ENCODE peak calls at places on chromosomes 2 and 18, in four cellular contexts. One of them, this sample, is unnamed.

GRCh38 chr18:76633504-76634259 is 138.6 kb upstream of the ZNF516 start:
- DNase-seq in IMR-90: no peak
- DNase-seq in H9: no peak
- DNase-seq in mesenchymal stem cell: no peak
- DNase-seq in this sample: no peak

GRCh38 chr2:224202466-224202865 is 163.4 kb upstream of the SERPINE2 start:
- DNase-seq in IMR-90: no peak
- DNase-seq in H9: no peak
- DNase-seq in mesenchymal stem cell: no peak
- DNase-seq in this sample: no peak

GRCh38 chr2:151551556-151551955 is 141.9 kb downstream of the RIF1 start:
- DNase-seq in IMR-90: no peak
- DNase-seq in H9: no peak
- DNase-seq in mesenchymal stem cell: no peak
- DNase-seq in this sample: no peak

GRCh38 chr2:45965841-45966498 is 314.5 kb downstream of the PRKCE start:
- DNase-seq in IMR-90: no peak
- DNase-seq in H9: no peak
- DNase-seq in mesenchymal stem cell: no peak
- DNase-seq in this sample: no peak

GRCh38 chr18:51821610-51822009 is 518.4 kb upstream of the DCC start:
- DNase-seq in IMR-90: no peak
- DNase-seq in H9: no peak
- DNase-seq in mesenchymal stem cell: no peak
- DNase-seq in this sample: no peak

GRCh38 chr2:97714084-97714949 is 941 bp downstream of the ZAP70 start:
- DNase-seq in IMR-90: no peak
- DNase-seq in H9: no peak
- DNase-seq in mesenchymal stem cell: no peak
- DNase-seq in this sample: no peak

GRCh38 chr2:238657132-238658053 is 190.5 kb upstream of the TWIST2 start:
- DNase-seq in IMR-90: no peak
- DNase-seq in H9: peak
- DNase-seq in mesenchymal stem cell: no peak
- DNase-seq in this sample: no peak

GRCh38 chr2:73962798-73963197 is 21.9 kb upstream of the TET3 start:
- DNase-seq in IMR-90: no peak
- DNase-seq in H9: no peak
- DNase-seq in mesenchymal stem cell: no peak
- DNase-seq in this sample: no peak

GRCh38 chr18:59041819-59042476 is 97.7 kb upstream of the SEC11C start:
- DNase-seq in IMR-90: no peak
- DNase-seq in H9: no peak
- DNase-seq in mesenchymal stem cell: no peak
- DNase-seq in this sample: no peak

GRCh38 chr18:31203086-31203793 is 40.6 kb upstream of the DSC1 start:
- DNase-seq in IMR-90: no peak
- DNase-seq in H9: no peak
- DNase-seq in mesenchymal stem cell: peak
- DNase-seq in this sample: peak

GRCh38 chr2:67451086-67451832 is 54.1 kb downstream of the ETAA1 start:
- DNase-seq in IMR-90: peak
- DNase-seq in H9: no peak
- DNase-seq in mesenchymal stem cell: peak
- DNase-seq in this sample: peak

GRCh38 chr2:183390109-183390508 is 265.9 kb downstream of the NUP35 start:
- DNase-seq in IMR-90: no peak
- DNase-seq in H9: no peak
- DNase-seq in mesenchymal stem cell: no peak
- DNase-seq in this sample: no peak

GRCh38 chr2:202771741-202772470 is 99.7 kb downstream of the ICA1L start:
- DNase-seq in IMR-90: peak
- DNase-seq in H9: no peak
- DNase-seq in mesenchymal stem cell: no peak
- DNase-seq in this sample: no peak

GRCh38 chr18:79400591-79401381 is 5.1 kb downstream of the NFATC1 start:
- DNase-seq in IMR-90: no peak
- DNase-seq in H9: no peak
- DNase-seq in mesenchymal stem cell: no peak
- DNase-seq in this sample: no peak

GRCh38 chr18:49447810-49448745 is 12.4 kb downstream of the DYM start:
- DNase-seq in IMR-90: peak
- DNase-seq in H9: peak
- DNase-seq in mesenchymal stem cell: peak
- DNase-seq in this sample: peak

GRCh38 chr2:52703004-52703403 is 1064.6 kb upstream of the CHAC2 start:
- DNase-seq in IMR-90: no peak
- DNase-seq in H9: no peak
- DNase-seq in mesenchymal stem cell: no peak
- DNase-seq in this sample: no peak

GRCh38 chr2:11896386-11896785 is 150.0 kb downstream of the LPIN1 start:
- DNase-seq in IMR-90: no peak
- DNase-seq in H9: no peak
- DNase-seq in mesenchymal stem cell: no peak
- DNase-seq in this sample: no peak

GRCh38 chr18:65753520-65753919 is 2.7 kb downstream of the CDH7 start:
- DNase-seq in IMR-90: no peak
- DNase-seq in H9: peak
- DNase-seq in mesenchymal stem cell: peak
- DNase-seq in this sample: no peak

GRCh38 chr2:49972699-49973098 is 818.4 kb upstream of the FSHR start:
- DNase-seq in IMR-90: no peak
- DNase-seq in H9: peak
- DNase-seq in mesenchymal stem cell: no peak
- DNase-seq in this sample: no peak

GRCh38 chr2:158818511-158818910 is 23.4 kb downstream of the DAPL1 start:
- DNase-seq in IMR-90: no peak
- DNase-seq in H9: no peak
- DNase-seq in mesenchymal stem cell: no peak
- DNase-seq in this sample: peak

GRCh38 chr18:2854871-2855270 is 8.1 kb downstream of the EMILIN2 start:
- DNase-seq in IMR-90: no peak
- DNase-seq in H9: no peak
- DNase-seq in mesenchymal stem cell: no peak
- DNase-seq in this sample: no peak

GRCh38 chr18:741931-742512 is 29.6 kb upstream of the ENOSF1 start:
- DNase-seq in IMR-90: peak
- DNase-seq in H9: no peak
- DNase-seq in mesenchymal stem cell: peak
- DNase-seq in this sample: peak

GRCh38 chr2:41294331-41294730 is 753.5 kb upstream of the PKDCC start:
- DNase-seq in IMR-90: peak
- DNase-seq in H9: no peak
- DNase-seq in mesenchymal stem cell: peak
- DNase-seq in this sample: no peak

GRCh38 chr2:162241571-162241970 is 1.7 kb downstream of the FAP start:
- DNase-seq in IMR-90: no peak
- DNase-seq in H9: no peak
- DNase-seq in mesenchymal stem cell: no peak
- DNase-seq in this sample: no peak

GRCh38 chr2:168894101-168894500 is 3.9 kb upstream of the SPC25 start:
- DNase-seq in IMR-90: no peak
- DNase-seq in H9: no peak
- DNase-seq in mesenchymal stem cell: no peak
- DNase-seq in this sample: no peak

GRCh38 chr18:6021341-6022088 is 126.2 kb upstream of the TMEM200C start:
- DNase-seq in IMR-90: no peak
- DNase-seq in H9: no peak
- DNase-seq in mesenchymal stem cell: no peak
- DNase-seq in this sample: no peak

GRCh38 chr2:223633656-223634055 is 31.5 kb upstream of the SCG2 start:
- DNase-seq in IMR-90: no peak
- DNase-seq in H9: no peak
- DNase-seq in mesenchymal stem cell: peak
- DNase-seq in this sample: no peak

GRCh38 chr2:199119796-199120195 is 337.9 kb downstream of the SATB2 start:
- DNase-seq in IMR-90: no peak
- DNase-seq in H9: no peak
- DNase-seq in mesenchymal stem cell: no peak
- DNase-seq in this sample: no peak

GRCh38 chr2:3517948-3518495 is 1.3 kb downstream of the ADI1 start:
- DNase-seq in IMR-90: no peak
- DNase-seq in H9: no peak
- DNase-seq in mesenchymal stem cell: no peak
- DNase-seq in this sample: no peak
- H3K23ac ChIP-seq in IMR-90: peak
- H3K23ac ChIP-seq in H9: no peak
- H3K23ac ChIP-seq in mesenchymal stem cell: no peak
- H3K23ac ChIP-seq in this sample: no peak

GRCh38 chr2:20615046-20615465 is 35.8 kb downstream of the HS1BP3 start:
- DNase-seq in IMR-90: no peak
- DNase-seq in H9: no peak
- DNase-seq in mesenchymal stem cell: no peak
- DNase-seq in this sample: no peak
- H2BK120ac ChIP-seq in IMR-90: no peak
- H2BK120ac ChIP-seq in H9: no peak
- H2BK120ac ChIP-seq in mesenchymal stem cell: peak
- H2BK120ac ChIP-seq in this sample: peak

GRCh38 chr18:55202232-55202917 is 243.1 kb upstream of the CCDC68 start:
- DNase-seq in IMR-90: no peak
- DNase-seq in H9: no peak
- DNase-seq in mesenchymal stem cell: no peak
- DNase-seq in this sample: no peak
- H3K14ac ChIP-seq in IMR-90: no peak
- H3K14ac ChIP-seq in H9: no peak
- H3K14ac ChIP-seq in mesenchymal stem cell: no peak
- H3K14ac ChIP-seq in this sample: no peak

DNA sequence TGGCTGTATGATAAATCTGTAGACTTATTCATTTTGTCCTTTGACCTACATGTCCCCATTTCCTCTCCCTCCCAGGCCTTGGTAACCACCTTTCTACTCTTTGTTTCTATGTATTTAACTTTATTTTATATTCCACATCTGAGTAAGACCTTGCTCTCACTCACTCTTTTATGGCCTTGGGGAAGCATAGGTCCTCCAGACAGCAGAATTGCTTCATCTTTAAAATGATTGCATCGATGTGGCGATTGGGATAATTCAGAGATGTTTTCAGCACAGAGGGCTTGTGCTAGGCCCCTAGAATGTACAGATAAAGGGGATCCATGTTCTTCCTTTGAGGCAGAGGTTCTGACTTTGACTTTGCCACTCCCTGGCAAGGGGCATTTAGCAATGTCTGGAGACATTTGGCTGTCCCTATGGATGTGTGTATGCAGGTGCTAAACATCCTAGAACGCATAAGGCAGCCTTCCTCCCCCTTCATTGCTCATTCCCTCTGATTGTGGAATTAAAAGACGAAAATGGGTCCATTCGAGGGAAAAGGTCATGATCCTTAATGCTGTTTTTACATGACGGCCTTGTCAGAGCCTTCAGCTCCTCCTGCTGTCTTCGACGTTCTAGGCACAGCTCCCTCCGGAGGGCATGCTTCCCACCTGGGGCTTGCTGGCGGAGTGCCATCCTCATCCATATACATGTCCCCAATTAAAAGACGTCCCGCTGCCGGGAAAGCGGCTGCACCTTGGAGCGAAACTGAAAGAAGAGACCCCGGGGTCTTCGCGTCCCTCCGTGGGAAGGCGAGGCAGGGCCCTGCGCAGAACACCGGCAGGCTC is 1.1 kb upstream of the GPR39 start:
- DNase-seq in IMR-90: peak
- DNase-seq in H9: no peak
- DNase-seq in mesenchymal stem cell: peak
- DNase-seq in this sample: no peak
- H3K23ac ChIP-seq in IMR-90: peak
- H3K23ac ChIP-seq in H9: no peak
- H3K23ac ChIP-seq in mesenchymal stem cell: no peak
- H3K23ac ChIP-seq in this sample: no peak

DNA sequence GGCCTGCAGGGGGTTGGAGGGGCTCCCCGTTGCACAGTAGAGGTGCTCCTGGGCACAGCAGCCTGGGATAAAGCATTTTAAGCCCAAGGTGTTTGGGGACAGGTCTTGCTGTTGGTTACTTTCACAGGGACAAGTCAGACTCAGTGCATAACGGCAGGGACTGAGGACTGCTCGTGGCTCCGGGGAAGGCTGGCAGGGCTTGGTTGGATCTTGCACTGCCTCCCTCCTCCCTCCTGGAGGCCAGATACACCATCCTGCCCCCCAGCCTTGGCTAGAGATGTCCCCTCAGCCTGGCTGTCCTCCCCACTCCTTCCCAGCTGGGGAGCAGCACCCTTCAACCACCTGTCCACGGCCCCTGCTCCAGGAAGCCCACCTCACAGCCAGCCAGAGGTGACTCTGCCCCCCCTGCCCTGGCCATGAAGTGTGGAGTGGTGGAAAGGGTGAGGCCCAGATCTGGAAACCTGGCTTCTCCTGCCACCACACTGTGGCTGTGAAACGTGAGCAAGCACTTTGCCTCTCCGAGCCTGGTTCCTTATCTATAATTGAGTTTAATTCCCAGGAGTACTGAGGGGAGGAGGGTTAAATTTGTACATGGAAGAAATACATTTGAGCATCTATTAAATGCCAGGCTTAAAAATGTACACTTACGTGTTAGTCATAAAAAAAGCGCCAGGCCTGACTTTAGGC is 67.1 kb upstream of the TAF1B start:
- DNase-seq in IMR-90: no peak
- DNase-seq in H9: no peak
- DNase-seq in mesenchymal stem cell: no peak
- DNase-seq in this sample: no peak
- H2BK120ac ChIP-seq in IMR-90: no peak
- H2BK120ac ChIP-seq in H9: no peak
- H2BK120ac ChIP-seq in mesenchymal stem cell: no peak
- H2BK120ac ChIP-seq in this sample: no peak

DNA sequence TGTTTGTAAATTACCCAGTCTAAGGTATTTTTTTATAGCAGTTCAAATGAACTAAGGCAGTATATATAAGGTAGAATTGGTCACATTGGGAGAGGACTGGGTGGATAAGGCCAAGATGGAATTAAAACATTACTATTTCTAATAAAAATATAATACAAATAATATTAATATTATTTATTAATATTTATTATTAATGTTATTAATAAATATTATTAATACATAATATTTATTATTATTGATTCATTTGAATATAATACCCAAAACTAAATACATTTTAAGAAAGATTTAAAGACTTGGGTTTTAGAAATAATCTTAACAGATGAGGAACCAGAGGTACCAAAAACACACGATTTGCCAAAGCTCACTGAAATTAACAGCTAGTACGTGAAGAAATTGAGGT is 30.5 kb upstream of the MC2R start:
- DNase-seq in IMR-90: no peak
- DNase-seq in H9: no peak
- DNase-seq in mesenchymal stem cell: no peak
- DNase-seq in this sample: no peak
- H3K14ac ChIP-seq in IMR-90: no peak
- H3K14ac ChIP-seq in H9: no peak
- H3K14ac ChIP-seq in mesenchymal stem cell: no peak
- H3K14ac ChIP-seq in this sample: no peak

This sample was measured in trophoblast cell.